ENCODE peak calls at places on chromosomes 1 and 21, in ten cellular contexts. One of them, this sample, is unnamed.

GRCh38 chr21:45698493-45698947 is 55.0 kb downstream of the PCBP3 start:
- DNase-seq in effector memory CD4-positive, alpha-beta T cell: no peak
- DNase-seq in uterus: peak; percentile 26
- DNase-seq in upper lobe of left lung: no peak
- DNase-seq in left ventricle myocardium inferior: peak; percentile 59
- DNase-seq in neural progenitor cell: no peak
- DNase-seq in stomach: no peak
- DNase-seq in astrocyte: peak; percentile 94
- DNase-seq in suprapubic skin: no peak
- DNase-seq in fibroblast of lung: peak; percentile 99
- DNase-seq in this sample: peak; percentile 84

GRCh38 chr1:99849413-99849743 is 783 bp upstream of the AGL start:
- DNase-seq in effector memory CD4-positive, alpha-beta T cell: no peak
- DNase-seq in uterus: no peak
- DNase-seq in upper lobe of left lung: peak; percentile 26
- DNase-seq in left ventricle myocardium inferior: no peak
- DNase-seq in neural progenitor cell: no peak
- DNase-seq in stomach: no peak
- DNase-seq in astrocyte: no peak
- DNase-seq in suprapubic skin: no peak
- DNase-seq in fibroblast of lung: peak; percentile 8
- DNase-seq in this sample: no peak

GRCh38 chr1:209926045-209926444 is 12.0 kb upstream of the SYT14 start:
- DNase-seq in effector memory CD4-positive, alpha-beta T cell: no peak
- DNase-seq in uterus: no peak
- DNase-seq in upper lobe of left lung: no peak
- DNase-seq in left ventricle myocardium inferior: no peak
- DNase-seq in neural progenitor cell: no peak
- DNase-seq in stomach: no peak
- DNase-seq in astrocyte: peak; percentile 98
- DNase-seq in suprapubic skin: no peak
- DNase-seq in fibroblast of lung: peak; percentile 28
- DNase-seq in this sample: no peak

GRCh38 chr1:244368279-244368678 is 83.4 kb downstream of the ADSS2 start:
- DNase-seq in effector memory CD4-positive, alpha-beta T cell: no peak
- DNase-seq in uterus: no peak
- DNase-seq in upper lobe of left lung: no peak
- DNase-seq in left ventricle myocardium inferior: no peak
- DNase-seq in neural progenitor cell: no peak
- DNase-seq in stomach: no peak
- DNase-seq in astrocyte: no peak
- DNase-seq in suprapubic skin: no peak
- DNase-seq in fibroblast of lung: no peak
- DNase-seq in this sample: no peak

GRCh38 chr1:231970684-231971083 is 344.1 kb downstream of the DISC1 start:
- DNase-seq in effector memory CD4-positive, alpha-beta T cell: no peak
- DNase-seq in uterus: no peak
- DNase-seq in upper lobe of left lung: peak; percentile 39
- DNase-seq in left ventricle myocardium inferior: no peak
- DNase-seq in neural progenitor cell: no peak
- DNase-seq in stomach: peak; percentile 33
- DNase-seq in astrocyte: no peak
- DNase-seq in suprapubic skin: no peak
- DNase-seq in fibroblast of lung: no peak
- DNase-seq in this sample: peak; percentile 67

GRCh38 chr1:214587165-214587564 is 15.8 kb upstream of the CENPF start:
- DNase-seq in effector memory CD4-positive, alpha-beta T cell: no peak
- DNase-seq in uterus: no peak
- DNase-seq in upper lobe of left lung: no peak
- DNase-seq in left ventricle myocardium inferior: no peak
- DNase-seq in neural progenitor cell: no peak
- DNase-seq in stomach: no peak
- DNase-seq in astrocyte: no peak
- DNase-seq in suprapubic skin: no peak
- DNase-seq in fibroblast of lung: no peak
- DNase-seq in this sample: no peak

GRCh38 chr21:45102391-45102932 is 28.1 kb downstream of the ADARB1 start:
- DNase-seq in effector memory CD4-positive, alpha-beta T cell: no peak
- DNase-seq in uterus: no peak
- DNase-seq in upper lobe of left lung: no peak
- DNase-seq in left ventricle myocardium inferior: no peak
- DNase-seq in neural progenitor cell: no peak
- DNase-seq in stomach: peak; percentile 38
- DNase-seq in astrocyte: no peak
- DNase-seq in suprapubic skin: no peak
- DNase-seq in fibroblast of lung: peak; percentile 27
- DNase-seq in this sample: no peak

GRCh38 chr1:159991513-159991912 is 37.5 kb upstream of the SLAMF9 start:
- DNase-seq in effector memory CD4-positive, alpha-beta T cell: no peak
- DNase-seq in uterus: no peak
- DNase-seq in upper lobe of left lung: peak; percentile 75
- DNase-seq in left ventricle myocardium inferior: no peak
- DNase-seq in neural progenitor cell: no peak
- DNase-seq in stomach: peak; percentile 30
- DNase-seq in astrocyte: no peak
- DNase-seq in suprapubic skin: no peak
- DNase-seq in fibroblast of lung: peak; percentile 10
- DNase-seq in this sample: no peak

GRCh38 chr1:21318057-21318713 is 27.9 kb upstream of the ECE1 start:
- DNase-seq in effector memory CD4-positive, alpha-beta T cell: no peak
- DNase-seq in uterus: no peak
- DNase-seq in upper lobe of left lung: no peak
- DNase-seq in left ventricle myocardium inferior: no peak
- DNase-seq in neural progenitor cell: no peak
- DNase-seq in stomach: no peak
- DNase-seq in astrocyte: no peak
- DNase-seq in suprapubic skin: no peak
- DNase-seq in fibroblast of lung: no peak
- DNase-seq in this sample: no peak

GRCh38 chr1:21318714-21319159 is 28.5 kb upstream of the ECE1 start:
- DNase-seq in effector memory CD4-positive, alpha-beta T cell: no peak
- DNase-seq in uterus: peak; percentile 99
- DNase-seq in upper lobe of left lung: peak; percentile 66
- DNase-seq in left ventricle myocardium inferior: peak; percentile 93
- DNase-seq in neural progenitor cell: no peak
- DNase-seq in stomach: peak; percentile 77
- DNase-seq in astrocyte: no peak
- DNase-seq in suprapubic skin: peak; percentile 94
- DNase-seq in fibroblast of lung: peak; percentile 89
- DNase-seq in this sample: peak; percentile 97

GRCh38 chr1:21320410-21321107 is 30.3 kb upstream of the ECE1 start:
- DNase-seq in effector memory CD4-positive, alpha-beta T cell: no peak
- DNase-seq in uterus: no peak
- DNase-seq in upper lobe of left lung: no peak
- DNase-seq in left ventricle myocardium inferior: no peak
- DNase-seq in neural progenitor cell: no peak
- DNase-seq in stomach: no peak
- DNase-seq in astrocyte: peak; percentile 25
- DNase-seq in suprapubic skin: no peak
- DNase-seq in fibroblast of lung: no peak
- DNase-seq in this sample: no peak

GRCh38 chr1:21317690-21318043 is 27.4 kb upstream of the ECE1 start:
- DNase-seq in effector memory CD4-positive, alpha-beta T cell: no peak
- DNase-seq in uterus: peak; percentile 37
- DNase-seq in upper lobe of left lung: no peak
- DNase-seq in left ventricle myocardium inferior: no peak
- DNase-seq in neural progenitor cell: no peak
- DNase-seq in stomach: no peak
- DNase-seq in astrocyte: no peak
- DNase-seq in suprapubic skin: no peak
- DNase-seq in fibroblast of lung: no peak
- DNase-seq in this sample: no peak

DNA sequence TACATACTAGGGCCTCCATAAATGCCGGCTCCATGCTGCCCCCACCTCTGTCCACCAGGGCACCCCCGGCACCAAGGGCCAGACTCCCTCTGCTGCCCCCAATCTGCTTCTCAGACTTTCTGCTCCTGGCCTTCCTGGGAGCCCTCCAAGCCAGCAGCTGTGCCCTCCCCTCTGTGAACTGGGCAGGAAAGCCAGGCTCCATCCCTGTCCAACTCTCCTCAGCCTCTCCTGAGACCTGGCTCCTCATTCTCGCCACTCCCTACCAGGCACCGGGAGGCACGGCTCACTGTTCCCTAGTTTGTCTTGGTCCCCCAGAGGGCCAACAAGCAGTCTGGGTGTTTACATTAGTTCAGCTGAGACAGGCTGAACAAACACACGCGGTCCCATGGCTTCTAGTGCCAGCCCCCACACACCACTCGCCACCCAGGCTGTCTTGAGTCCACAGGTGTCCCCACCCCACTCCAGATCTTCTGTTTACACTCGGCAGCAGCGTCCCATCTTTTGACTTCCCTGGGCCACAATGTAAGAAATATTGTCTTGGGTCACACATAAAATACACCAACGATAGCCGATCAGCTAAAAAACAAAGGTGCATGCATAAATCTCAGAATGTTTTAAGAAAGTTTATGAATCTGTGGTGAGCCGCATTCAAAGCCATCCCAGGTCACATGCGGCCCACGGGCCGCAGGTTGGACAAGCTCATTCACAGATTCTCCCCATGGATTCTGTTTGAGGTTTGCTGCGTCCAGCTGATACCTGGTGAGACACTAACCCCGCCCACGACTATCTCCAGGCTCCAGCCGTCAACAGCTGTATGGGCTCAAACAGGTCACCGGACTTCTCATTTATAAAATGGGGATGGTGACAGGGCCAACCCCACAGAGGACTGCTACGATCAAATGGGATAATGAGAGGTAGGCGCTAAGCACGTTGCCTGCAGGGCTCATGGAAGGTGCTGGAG is 29.5 kb upstream of the ECE1 start:
- DNase-seq in effector memory CD4-positive, alpha-beta T cell: no peak
- DNase-seq in uterus: peak; percentile 49
- DNase-seq in upper lobe of left lung: no peak
- DNase-seq in left ventricle myocardium inferior: no peak
- DNase-seq in neural progenitor cell: no peak
- DNase-seq in stomach: peak; percentile 83
- DNase-seq in astrocyte: no peak
- DNase-seq in suprapubic skin: no peak
- DNase-seq in fibroblast of lung: no peak
- DNase-seq in this sample: no peak
- H3K27ac ChIP-seq in effector memory CD4-positive, alpha-beta T cell: no peak overlapping the region
- H3K27ac ChIP-seq in uterus: peak overlapping the region; percentile 93
- H3K27ac ChIP-seq in upper lobe of left lung: peak overlapping the region; percentile 88
- H3K27ac ChIP-seq in left ventricle myocardium inferior: peak overlapping the region; percentile 89
- H3K27ac ChIP-seq in neural progenitor cell: no peak overlapping the region
- H3K27ac ChIP-seq in stomach: peak overlapping the region; percentile 91
- H3K27ac ChIP-seq in astrocyte: peak overlapping the region; percentile 54
- H3K27ac ChIP-seq in suprapubic skin: peak overlapping the region; percentile 89
- H3K27ac ChIP-seq in fibroblast of lung: peak overlapping the region; percentile 83
- H3K27ac ChIP-seq in this sample: peak overlapping the region; percentile 97

DNA sequence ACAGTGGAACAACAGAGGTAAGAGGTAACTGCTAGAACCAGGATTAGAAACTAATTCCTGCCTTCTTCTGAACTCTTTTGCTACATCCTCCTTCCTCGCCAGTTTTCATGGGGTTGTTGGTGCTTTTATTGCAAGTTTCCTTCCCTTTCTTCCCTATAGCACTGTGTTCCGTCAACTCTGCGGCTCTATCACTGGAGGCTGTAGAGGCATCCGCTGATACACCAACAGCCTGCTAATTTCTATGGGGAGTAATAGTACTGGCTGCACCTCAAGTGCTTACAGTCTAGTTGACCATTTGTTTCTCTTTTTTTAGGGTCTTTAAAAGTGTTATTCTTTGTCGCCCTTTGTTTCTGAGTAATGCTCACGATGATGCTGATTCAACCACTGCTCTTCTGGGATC is 781 bp downstream of the MIS18A start:
- DNase-seq in effector memory CD4-positive, alpha-beta T cell: no peak
- DNase-seq in uterus: no peak
- DNase-seq in upper lobe of left lung: no peak
- DNase-seq in left ventricle myocardium inferior: no peak
- DNase-seq in neural progenitor cell: peak; percentile 20
- DNase-seq in stomach: no peak
- DNase-seq in astrocyte: no peak
- DNase-seq in suprapubic skin: no peak
- DNase-seq in fibroblast of lung: no peak
- DNase-seq in this sample: no peak
- H3K27ac ChIP-seq in effector memory CD4-positive, alpha-beta T cell: peak overlapping the region; percentile 66
- H3K27ac ChIP-seq in uterus: no peak overlapping the region
- H3K27ac ChIP-seq in upper lobe of left lung: no peak overlapping the region
- H3K27ac ChIP-seq in left ventricle myocardium inferior: no peak overlapping the region
- H3K27ac ChIP-seq in neural progenitor cell: no peak overlapping the region
- H3K27ac ChIP-seq in stomach: peak overlapping the region; percentile 79
- H3K27ac ChIP-seq in astrocyte: peak overlapping the region; percentile 53
- H3K27ac ChIP-seq in suprapubic skin: no peak overlapping the region
- H3K27ac ChIP-seq in fibroblast of lung: peak overlapping the region; percentile 26
- H3K27ac ChIP-seq in this sample: no peak overlapping the region

DNA sequence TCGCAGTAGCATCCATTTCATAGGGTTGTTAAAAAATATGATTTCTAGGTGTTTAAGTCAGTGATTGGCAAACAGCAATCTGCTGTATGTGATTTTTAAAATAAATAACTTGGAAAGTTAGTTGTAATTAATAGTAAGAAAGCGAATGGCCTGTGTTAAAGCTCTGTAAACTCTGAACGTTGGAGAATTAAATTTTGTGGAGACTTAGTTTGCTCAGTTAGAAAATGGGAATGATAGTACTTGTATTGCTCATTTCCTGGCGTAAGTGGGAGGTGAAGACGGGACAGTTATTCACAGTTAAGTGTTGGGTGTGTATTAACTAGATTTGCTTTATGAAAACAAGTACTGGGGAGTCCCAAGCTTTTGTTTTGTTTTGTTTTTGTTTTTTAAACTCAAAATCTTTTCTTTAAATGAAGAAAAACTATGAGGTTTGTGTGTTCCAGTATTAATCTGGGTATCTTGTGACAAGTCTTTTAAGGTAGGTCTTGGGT is 995 bp downstream of the CACYBP start:
- DNase-seq in effector memory CD4-positive, alpha-beta T cell: no peak
- DNase-seq in uterus: no peak
- DNase-seq in upper lobe of left lung: no peak
- DNase-seq in left ventricle myocardium inferior: no peak
- DNase-seq in neural progenitor cell: no peak
- DNase-seq in stomach: no peak
- DNase-seq in astrocyte: no peak
- DNase-seq in suprapubic skin: no peak
- DNase-seq in fibroblast of lung: no peak
- DNase-seq in this sample: no peak
- H3K27ac ChIP-seq in effector memory CD4-positive, alpha-beta T cell: peak overlapping the region; percentile 99
- H3K27ac ChIP-seq in uterus: peak overlapping the region; percentile 99
- H3K27ac ChIP-seq in upper lobe of left lung: peak overlapping the region; percentile 98
- H3K27ac ChIP-seq in left ventricle myocardium inferior: peak overlapping the region; percentile 99
- H3K27ac ChIP-seq in neural progenitor cell: no peak overlapping the region
- H3K27ac ChIP-seq in stomach: peak overlapping the region; percentile 98
- H3K27ac ChIP-seq in astrocyte: peak overlapping the region; percentile 77
- H3K27ac ChIP-seq in suprapubic skin: no peak overlapping the region
- H3K27ac ChIP-seq in fibroblast of lung: peak overlapping the region; percentile 86
- H3K27ac ChIP-seq in this sample: peak overlapping the region; percentile 95

GRCh38 chr1:10940838-10941237 is 71.6 kb upstream of the TARDBP start:
- DNase-seq in effector memory CD4-positive, alpha-beta T cell: no peak
- DNase-seq in uterus: no peak
- DNase-seq in upper lobe of left lung: no peak
- DNase-seq in left ventricle myocardium inferior: no peak
- DNase-seq in neural progenitor cell: no peak
- DNase-seq in stomach: no peak
- DNase-seq in astrocyte: no peak
- DNase-seq in suprapubic skin: no peak
- DNase-seq in fibroblast of lung: no peak
- DNase-seq in this sample: no peak

GRCh38 chr1:10941891-10942541 is 70.4 kb upstream of the TARDBP start:
- DNase-seq in effector memory CD4-positive, alpha-beta T cell: peak; percentile 41
- DNase-seq in uterus: peak; percentile 64
- DNase-seq in upper lobe of left lung: peak; percentile 43
- DNase-seq in left ventricle myocardium inferior: peak; percentile 35
- DNase-seq in neural progenitor cell: peak; percentile 80
- DNase-seq in stomach: peak; percentile 67
- DNase-seq in astrocyte: no peak
- DNase-seq in suprapubic skin: no peak
- DNase-seq in fibroblast of lung: peak; percentile 39
- DNase-seq in this sample: no peak

GRCh38 chr1:10938741-10939417 is 73.6 kb upstream of the TARDBP start:
- DNase-seq in effector memory CD4-positive, alpha-beta T cell: no peak
- DNase-seq in uterus: no peak
- DNase-seq in upper lobe of left lung: no peak
- DNase-seq in left ventricle myocardium inferior: no peak
- DNase-seq in neural progenitor cell: no peak
- DNase-seq in stomach: no peak
- DNase-seq in astrocyte: no peak
- DNase-seq in suprapubic skin: no peak
- DNase-seq in fibroblast of lung: no peak
- DNase-seq in this sample: no peak

GRCh38 chr1:10940451-10940804 is 72.0 kb upstream of the TARDBP start:
- DNase-seq in effector memory CD4-positive, alpha-beta T cell: no peak
- DNase-seq in uterus: no peak
- DNase-seq in upper lobe of left lung: no peak
- DNase-seq in left ventricle myocardium inferior: no peak
- DNase-seq in neural progenitor cell: no peak
- DNase-seq in stomach: no peak
- DNase-seq in astrocyte: no peak
- DNase-seq in suprapubic skin: no peak
- DNase-seq in fibroblast of lung: no peak
- DNase-seq in this sample: no peak

DNA sequence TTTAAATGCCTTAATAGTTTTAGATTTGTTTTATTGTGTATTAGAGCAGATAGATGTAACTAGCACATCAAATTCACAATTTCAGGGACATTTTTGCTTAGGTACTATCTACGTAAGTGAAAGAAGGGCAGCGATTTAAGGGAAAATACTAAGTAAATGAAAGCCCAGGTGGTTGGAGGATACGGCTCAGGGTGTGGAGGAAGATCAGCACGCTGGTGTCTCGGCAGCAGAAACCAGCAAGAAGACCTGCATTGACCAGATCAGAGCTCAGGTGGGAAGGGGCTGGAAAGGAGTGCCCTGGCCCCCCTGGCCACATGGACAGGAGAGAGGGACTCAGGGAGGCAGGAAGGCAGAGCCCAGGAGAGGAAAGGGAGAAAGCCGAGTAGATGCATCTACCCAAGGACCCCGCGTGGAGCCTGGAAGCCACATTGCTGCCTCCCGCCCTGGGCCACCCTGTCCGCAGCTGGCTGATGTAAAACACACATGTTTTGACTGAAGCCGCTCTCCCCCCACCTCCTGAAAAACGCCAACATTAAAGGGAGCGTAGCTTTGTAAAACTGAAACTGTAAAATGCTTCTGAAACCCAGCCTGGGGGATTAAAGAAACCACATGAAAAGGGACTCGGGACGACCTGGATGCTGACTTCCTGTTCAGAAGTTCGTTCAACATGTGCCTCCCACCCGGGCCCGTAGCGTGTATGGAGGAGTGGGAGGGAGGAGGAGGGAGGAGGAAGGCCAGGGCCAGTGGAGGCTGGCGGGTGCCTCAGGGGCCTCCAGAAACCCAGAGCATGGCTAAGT is 72.6 kb upstream of the TARDBP start:
- DNase-seq in effector memory CD4-positive, alpha-beta T cell: no peak
- DNase-seq in uterus: no peak
- DNase-seq in upper lobe of left lung: no peak
- DNase-seq in left ventricle myocardium inferior: no peak
- DNase-seq in neural progenitor cell: no peak
- DNase-seq in stomach: no peak
- DNase-seq in astrocyte: no peak
- DNase-seq in suprapubic skin: no peak
- DNase-seq in fibroblast of lung: peak; percentile 27
- DNase-seq in this sample: no peak
- H3K27ac ChIP-seq in effector memory CD4-positive, alpha-beta T cell: no peak overlapping the region
- H3K27ac ChIP-seq in uterus: no peak overlapping the region
- H3K27ac ChIP-seq in upper lobe of left lung: no peak overlapping the region
- H3K27ac ChIP-seq in left ventricle myocardium inferior: no peak overlapping the region
- H3K27ac ChIP-seq in neural progenitor cell: no peak overlapping the region
- H3K27ac ChIP-seq in stomach: no peak overlapping the region
- H3K27ac ChIP-seq in astrocyte: no peak overlapping the region
- H3K27ac ChIP-seq in suprapubic skin: no peak overlapping the region
- H3K27ac ChIP-seq in fibroblast of lung: no peak overlapping the region
- H3K27ac ChIP-seq in this sample: no peak overlapping the region